ENCODE peak calls at places on chromosomes 11 and 22, in ten cellular contexts. One of them, this sample, is unnamed.

GRCh38 chr22:34841321-34841901 is 224.5 kb upstream of the ISX start:
- DNase-seq in heart left ventricle: no peak
- DNase-seq in CD4-positive, alpha-beta T cell: no peak
- DNase-seq in fibroblast of mammary gland: no peak
- DNase-seq in ovary: no peak
- DNase-seq in cardiac fibroblast: no peak
- DNase-seq in H9: peak
- DNase-seq in heart right ventricle: no peak
- DNase-seq in GM20000: no peak
- DNase-seq in cardiac muscle cell: no peak
- DNase-seq in this sample: no peak

GRCh38 chr11:2202900-2203439 is 31.4 kb upstream of the TH start:
- DNase-seq in cardiac muscle cell: no peak
- DNase-seq in H9: no peak
- DNase-seq in GM20000: no peak
- DNase-seq in heart right ventricle: no peak
- DNase-seq in cardiac fibroblast: no peak
- DNase-seq in fibroblast of mammary gland: no peak
- DNase-seq in heart left ventricle: no peak
- DNase-seq in CD4-positive, alpha-beta T cell: no peak
- DNase-seq in ovary: no peak
- DNase-seq in this sample: no peak

GRCh38 chr11:57373146-57373545 is 7.8 kb downstream of the PRG3 start:
- DNase-seq in ovary: no peak
- DNase-seq in heart left ventricle: no peak
- DNase-seq in CD4-positive, alpha-beta T cell: no peak
- DNase-seq in cardiac fibroblast: peak
- DNase-seq in GM20000: no peak
- DNase-seq in H9: no peak
- DNase-seq in fibroblast of mammary gland: no peak
- DNase-seq in cardiac muscle cell: peak
- DNase-seq in heart right ventricle: no peak
- DNase-seq in this sample: no peak

GRCh38 chr11:32168924-32169323 is 78.0 kb downstream of the RCN1 start:
- DNase-seq in heart right ventricle: no peak
- DNase-seq in GM20000: no peak
- DNase-seq in fibroblast of mammary gland: no peak
- DNase-seq in CD4-positive, alpha-beta T cell: no peak
- DNase-seq in H9: no peak
- DNase-seq in heart left ventricle: no peak
- DNase-seq in cardiac fibroblast: no peak
- DNase-seq in cardiac muscle cell: no peak
- DNase-seq in ovary: no peak
- DNase-seq in this sample: no peak

GRCh38 chr11:12281571-12282478 is 95.5 kb upstream of the PARVA start:
- DNase-seq in ovary: peak
- DNase-seq in GM20000: peak
- DNase-seq in H9: peak
- DNase-seq in heart right ventricle: peak
- DNase-seq in cardiac fibroblast: peak
- DNase-seq in CD4-positive, alpha-beta T cell: peak
- DNase-seq in cardiac muscle cell: peak
- DNase-seq in heart left ventricle: peak
- DNase-seq in fibroblast of mammary gland: peak
- DNase-seq in this sample: peak

GRCh38 chr11:2077061-2077802 is 62.0 kb downstream of the IGF2 start:
- DNase-seq in H9: no peak
- DNase-seq in ovary: no peak
- DNase-seq in heart right ventricle: no peak
- DNase-seq in cardiac fibroblast: peak
- DNase-seq in fibroblast of mammary gland: peak
- DNase-seq in GM20000: no peak
- DNase-seq in cardiac muscle cell: peak
- DNase-seq in CD4-positive, alpha-beta T cell: no peak
- DNase-seq in heart left ventricle: no peak
- DNase-seq in this sample: no peak

GRCh38 chr11:94185387-94186084 is 56.9 kb downstream of the PANX1 start:
- DNase-seq in heart right ventricle: no peak
- DNase-seq in ovary: no peak
- DNase-seq in heart left ventricle: no peak
- DNase-seq in cardiac fibroblast: peak
- DNase-seq in CD4-positive, alpha-beta T cell: no peak
- DNase-seq in fibroblast of mammary gland: peak
- DNase-seq in cardiac muscle cell: peak
- DNase-seq in H9: no peak
- DNase-seq in GM20000: no peak
- DNase-seq in this sample: no peak

GRCh38 chr11:13837286-13837685 is 125.2 kb upstream of the SPON1 start:
- DNase-seq in GM20000: no peak
- DNase-seq in heart left ventricle: no peak
- DNase-seq in CD4-positive, alpha-beta T cell: no peak
- DNase-seq in fibroblast of mammary gland: peak
- DNase-seq in heart right ventricle: no peak
- DNase-seq in ovary: no peak
- DNase-seq in cardiac muscle cell: no peak
- DNase-seq in H9: no peak
- DNase-seq in cardiac fibroblast: no peak
- DNase-seq in this sample: no peak

GRCh38 chr11:70307176-70307575 is 36.7 kb downstream of the PPFIA1 start:
- DNase-seq in H9: no peak
- DNase-seq in heart right ventricle: no peak
- DNase-seq in GM20000: no peak
- DNase-seq in CD4-positive, alpha-beta T cell: no peak
- DNase-seq in ovary: no peak
- DNase-seq in fibroblast of mammary gland: no peak
- DNase-seq in heart left ventricle: no peak
- DNase-seq in cardiac fibroblast: peak
- DNase-seq in cardiac muscle cell: peak
- DNase-seq in this sample: no peak

GRCh38 chr11:83035070-83035854 is 36.4 kb downstream of the RAB30 start:
- DNase-seq in GM20000: no peak
- DNase-seq in H9: no peak
- DNase-seq in ovary: no peak
- DNase-seq in cardiac fibroblast: peak
- DNase-seq in heart right ventricle: no peak
- DNase-seq in CD4-positive, alpha-beta T cell: no peak
- DNase-seq in cardiac muscle cell: peak
- DNase-seq in heart left ventricle: no peak
- DNase-seq in fibroblast of mammary gland: peak
- DNase-seq in this sample: no peak

GRCh38 chr22:25666308-25666707 is 75.7 kb upstream of the MYO18B start:
- DNase-seq in fibroblast of mammary gland: peak
- DNase-seq in ovary: peak
- DNase-seq in heart right ventricle: peak
- DNase-seq in H9: peak
- DNase-seq in GM20000: no peak
- DNase-seq in heart left ventricle: peak
- DNase-seq in cardiac muscle cell: peak
- DNase-seq in cardiac fibroblast: peak
- DNase-seq in CD4-positive, alpha-beta T cell: no peak
- DNase-seq in this sample: no peak

GRCh38 chr11:121762820-121763219 is 310.1 kb upstream of the SORL1-AS1 start:
- DNase-seq in fibroblast of mammary gland: peak
- DNase-seq in H9: peak
- DNase-seq in ovary: peak
- DNase-seq in cardiac fibroblast: peak
- DNase-seq in CD4-positive, alpha-beta T cell: no peak
- DNase-seq in heart left ventricle: no peak
- DNase-seq in GM20000: no peak
- DNase-seq in heart right ventricle: peak
- DNase-seq in cardiac muscle cell: peak
- DNase-seq in this sample: no peak

GRCh38 chr11:44178381-44178780 is 82.9 kb downstream of the EXT2 start:
- DNase-seq in cardiac fibroblast: peak
- DNase-seq in fibroblast of mammary gland: peak
- DNase-seq in ovary: no peak
- DNase-seq in GM20000: no peak
- DNase-seq in CD4-positive, alpha-beta T cell: no peak
- DNase-seq in cardiac muscle cell: peak
- DNase-seq in H9: no peak
- DNase-seq in heart right ventricle: no peak
- DNase-seq in heart left ventricle: no peak
- DNase-seq in this sample: no peak

GRCh38 chr11:35487532-35488078 is 37.8 kb downstream of the PAMR1 start:
- DNase-seq in heart right ventricle: no peak
- DNase-seq in fibroblast of mammary gland: peak
- DNase-seq in cardiac muscle cell: peak
- DNase-seq in GM20000: no peak
- DNase-seq in cardiac fibroblast: peak
- DNase-seq in ovary: no peak
- DNase-seq in heart left ventricle: no peak
- DNase-seq in CD4-positive, alpha-beta T cell: no peak
- DNase-seq in H9: peak
- DNase-seq in this sample: peak

GRCh38 chr11:86672007-86672621 is at the start of gene ME3:
- DNase-seq in heart left ventricle: peak
- DNase-seq in cardiac fibroblast: peak
- DNase-seq in CD4-positive, alpha-beta T cell: peak
- DNase-seq in heart right ventricle: peak
- DNase-seq in cardiac muscle cell: peak
- DNase-seq in GM20000: peak
- DNase-seq in H9: peak
- DNase-seq in fibroblast of mammary gland: peak
- DNase-seq in ovary: peak
- DNase-seq in this sample: peak

GRCh38 chr11:75380716-75381420 is 18.4 kb upstream of the RPS3 start:
- DNase-seq in fibroblast of mammary gland: no peak
- DNase-seq in heart left ventricle: no peak
- DNase-seq in H9: no peak
- DNase-seq in heart right ventricle: no peak
- DNase-seq in cardiac muscle cell: no peak
- DNase-seq in ovary: no peak
- DNase-seq in GM20000: no peak
- DNase-seq in CD4-positive, alpha-beta T cell: no peak
- DNase-seq in cardiac fibroblast: no peak
- DNase-seq in this sample: no peak

GRCh38 chr22:27726726-27727449 is 74.7 kb downstream of the MN1 start:
- DNase-seq in fibroblast of mammary gland: peak
- DNase-seq in heart left ventricle: peak
- DNase-seq in GM20000: no peak
- DNase-seq in cardiac muscle cell: peak
- DNase-seq in ovary: peak
- DNase-seq in heart right ventricle: peak
- DNase-seq in cardiac fibroblast: peak
- DNase-seq in H9: no peak
- DNase-seq in CD4-positive, alpha-beta T cell: no peak
- DNase-seq in this sample: no peak

GRCh38 chr11:123740787-123741158 is 687 bp downstream of the ZNF202 start:
- DNase-seq in fibroblast of mammary gland: peak
- DNase-seq in cardiac fibroblast: no peak
- DNase-seq in CD4-positive, alpha-beta T cell: no peak
- DNase-seq in heart right ventricle: no peak
- DNase-seq in ovary: no peak
- DNase-seq in GM20000: peak
- DNase-seq in H9: no peak
- DNase-seq in cardiac muscle cell: peak
- DNase-seq in heart left ventricle: no peak
- DNase-seq in this sample: no peak

GRCh38 chr11:62552465-62552782 is 5.8 kb upstream of the AHNAK start:
- DNase-seq in cardiac fibroblast: peak
- DNase-seq in fibroblast of mammary gland: peak
- DNase-seq in heart left ventricle: no peak
- DNase-seq in CD4-positive, alpha-beta T cell: no peak
- DNase-seq in H9: no peak
- DNase-seq in cardiac muscle cell: no peak
- DNase-seq in heart right ventricle: no peak
- DNase-seq in GM20000: no peak
- DNase-seq in ovary: no peak
- DNase-seq in this sample: no peak

GRCh38 chr22:19277785-19278184 is 13.7 kb downstream of the CLTCL1 start:
- DNase-seq in ovary: no peak
- DNase-seq in cardiac muscle cell: no peak
- DNase-seq in CD4-positive, alpha-beta T cell: no peak
- DNase-seq in cardiac fibroblast: no peak
- DNase-seq in H9: no peak
- DNase-seq in fibroblast of mammary gland: no peak
- DNase-seq in heart left ventricle: no peak
- DNase-seq in heart right ventricle: no peak
- DNase-seq in GM20000: no peak
- DNase-seq in this sample: no peak
- TF ChIP-seq CTCF in ovary: no peak
- TF ChIP-seq CTCF in cardiac muscle cell: no peak
- TF ChIP-seq CTCF in CD4-positive, alpha-beta T cell: no peak
- TF ChIP-seq CTCF in cardiac fibroblast: no peak
- TF ChIP-seq CTCF in H9: no peak
- TF ChIP-seq CTCF in fibroblast of mammary gland: no peak
- TF ChIP-seq CTCF in heart left ventricle: no peak
- TF ChIP-seq CTCF in heart right ventricle: no peak
- TF ChIP-seq CTCF in GM20000: no peak
- TF ChIP-seq CTCF in this sample: no peak

GRCh38 chr11:69240332-69241074 is 53.5 kb upstream of the MYEOV start:
- DNase-seq in fibroblast of mammary gland: peak
- DNase-seq in heart right ventricle: no peak
- DNase-seq in GM20000: no peak
- DNase-seq in cardiac muscle cell: peak
- DNase-seq in heart left ventricle: no peak
- DNase-seq in H9: peak
- DNase-seq in cardiac fibroblast: peak
- DNase-seq in CD4-positive, alpha-beta T cell: no peak
- DNase-seq in ovary: no peak
- DNase-seq in this sample: no peak
- TF ChIP-seq CTCF in fibroblast of mammary gland: peak
- TF ChIP-seq CTCF in heart right ventricle: no peak
- TF ChIP-seq CTCF in GM20000: no peak
- TF ChIP-seq CTCF in cardiac muscle cell: peak
- TF ChIP-seq CTCF in heart left ventricle: peak
- TF ChIP-seq CTCF in H9: peak
- TF ChIP-seq CTCF in cardiac fibroblast: peak
- TF ChIP-seq CTCF in CD4-positive, alpha-beta T cell: no peak
- TF ChIP-seq CTCF in ovary: no peak
- TF ChIP-seq CTCF in this sample: peak

DNA sequence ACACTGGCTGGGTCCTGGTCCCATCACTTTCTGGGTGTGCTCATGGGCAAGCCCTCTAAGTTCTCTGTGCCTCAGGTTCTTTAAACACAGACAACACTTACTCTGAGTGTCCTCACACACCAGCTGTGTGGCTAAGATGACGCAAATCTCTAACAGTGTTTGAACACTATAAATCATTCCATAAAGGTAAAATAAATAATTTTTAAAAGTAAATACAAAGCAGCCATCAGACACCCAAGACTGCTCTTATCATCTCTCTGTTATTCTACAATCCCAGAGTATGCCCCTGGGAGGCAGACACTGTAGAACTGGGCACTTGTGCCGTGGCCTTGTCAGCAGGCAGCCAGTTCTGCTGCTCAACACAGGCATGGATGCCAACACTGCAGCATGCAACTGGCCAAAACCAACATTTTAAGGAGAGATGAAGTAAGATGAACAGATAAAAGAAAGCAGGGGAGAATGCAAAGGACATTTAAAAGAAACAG is 56.8 kb downstream of the RPL27A start:
- DNase-seq in heart right ventricle: no peak
- DNase-seq in cardiac muscle cell: no peak
- DNase-seq in ovary: no peak
- DNase-seq in H9: no peak
- DNase-seq in CD4-positive, alpha-beta T cell: no peak
- DNase-seq in GM20000: no peak
- DNase-seq in heart left ventricle: no peak
- DNase-seq in cardiac fibroblast: no peak
- DNase-seq in fibroblast of mammary gland: no peak
- DNase-seq in this sample: no peak
- TF ChIP-seq CTCF in heart right ventricle: no peak
- TF ChIP-seq CTCF in cardiac muscle cell: no peak
- TF ChIP-seq CTCF in ovary: no peak
- TF ChIP-seq CTCF in H9: no peak
- TF ChIP-seq CTCF in CD4-positive, alpha-beta T cell: no peak
- TF ChIP-seq CTCF in GM20000: no peak
- TF ChIP-seq CTCF in heart left ventricle: no peak
- TF ChIP-seq CTCF in cardiac fibroblast: no peak
- TF ChIP-seq CTCF in fibroblast of mammary gland: no peak
- TF ChIP-seq CTCF in this sample: no peak

GRCh38 chr11:117946196-117946841 is 17.1 kb upstream of the TMPRSS13 start:
- DNase-seq in fibroblast of mammary gland: no peak
- DNase-seq in cardiac fibroblast: no peak
- DNase-seq in heart right ventricle: no peak
- DNase-seq in ovary: no peak
- DNase-seq in cardiac muscle cell: no peak
- DNase-seq in H9: no peak
- DNase-seq in CD4-positive, alpha-beta T cell: no peak
- DNase-seq in heart left ventricle: no peak
- DNase-seq in GM20000: no peak
- DNase-seq in this sample: no peak
- TF ChIP-seq CTCF in fibroblast of mammary gland: no peak
- TF ChIP-seq CTCF in cardiac fibroblast: no peak
- TF ChIP-seq CTCF in heart right ventricle: no peak
- TF ChIP-seq CTCF in ovary: no peak
- TF ChIP-seq CTCF in cardiac muscle cell: no peak
- TF ChIP-seq CTCF in H9: no peak
- TF ChIP-seq CTCF in CD4-positive, alpha-beta T cell: no peak
- TF ChIP-seq CTCF in heart left ventricle: no peak
- TF ChIP-seq CTCF in GM20000: no peak
- TF ChIP-seq CTCF in this sample: no peak